ENCODE peak calls at places on chromosomes 13 and 19, in six cellular contexts. U, V, R, Y, O and W are unnamed samples.

GRCh38 chr19:14383556-14383897 is 2.3 kb downstream of the ADGRE5 start:
- DNase-seq in U (no peak), V (no peak), R (no peak), Y (no peak), O (peak), W (no peak)

GRCh38 chr13:112888238-112889111 is 80.5 kb upstream of the MCF2L start:
- DNase-seq in U (no peak), V (no peak), R (no peak), Y (peak), O (no peak), W (peak)

GRCh38 chr13:86563308-86563707 is 764.1 kb upstream of the SLITRK6 start:
- DNase-seq in U (no peak), V (no peak), R (no peak), Y (no peak), O (peak), W (no peak)

GRCh38 chr13:49022472-49023144 is 46.9 kb downstream of the FNDC3A start:
- DNase-seq in U (no peak), V (peak), R (no peak), Y (no peak), O (peak), W (no peak)

GRCh38 chr13:37313383-37313782 is 207.9 kb upstream of the CSNK1A1L start:
- DNase-seq in U (no peak), V (no peak), R (no peak), Y (no peak), O (peak), W (no peak)

GRCh38 chr19:12828494-12828893 is 5.9 kb downstream of the RTBDN start:
- DNase-seq in U (no peak), V (peak), R (no peak), Y (no peak), O (peak), W (no peak)

GRCh38 chr13:25692156-25692555 is 320.4 kb downstream of the ATP8A2 start:
- DNase-seq in U (no peak), V (no peak), R (no peak), Y (no peak), O (no peak), W (no peak)

GRCh38 chr19:49884109-49884508 is 6.6 kb downstream of the TBC1D17 start:
- DNase-seq in U (no peak), V (no peak), R (no peak), Y (peak), O (no peak), W (no peak)

GRCh38 chr13:31261241-31261640 is 61.5 kb downstream of the B3GLCT start:
- DNase-seq in U (no peak), V (no peak), R (no peak), Y (no peak), O (no peak), W (no peak)

GRCh38 chr13:91126806-91127205 is 220.7 kb upstream of the MIR17HG start:
- DNase-seq in U (no peak), V (no peak), R (no peak), Y (no peak), O (no peak), W (no peak)

GRCh38 chr19:8512115-8512967 is 1.6 kb downstream of the ZNF414 start:
- DNase-seq in U (no peak), V (peak), R (no peak), Y (no peak), O (no peak), W (no peak)

GRCh38 chr13:93655132-93655531 is 428.5 kb downstream of the GPC6 start:
- DNase-seq in U (no peak), V (no peak), R (no peak), Y (no peak), O (no peak), W (no peak)

DNA sequence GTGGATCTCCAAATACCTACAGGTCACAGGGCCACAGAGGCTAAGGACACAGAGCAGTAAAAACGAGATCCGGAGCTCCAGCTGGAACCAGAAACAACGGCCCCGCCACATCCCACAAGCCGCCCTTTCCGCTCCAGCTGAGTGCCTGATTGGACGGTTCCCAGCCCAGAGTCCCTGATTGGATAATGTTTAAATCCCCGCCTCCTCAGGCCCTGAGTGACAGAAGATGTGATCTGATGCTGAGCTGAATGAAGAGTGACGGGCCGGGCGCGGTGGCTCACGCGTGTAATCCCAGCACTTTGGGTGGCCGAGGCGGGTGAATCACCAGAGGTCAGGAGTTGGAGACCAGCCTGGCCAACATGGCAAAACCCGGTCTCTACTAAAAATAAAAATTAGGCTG is at the start of gene ZNF99:
- DNase-seq in U (no peak), V (no peak), R (peak), Y (peak), O (no peak), W (no peak)
- H3K4me3 ChIP-seq in U (no peak), V (no peak), R (peak), Y (peak), O (no peak), W (peak)

DNA sequence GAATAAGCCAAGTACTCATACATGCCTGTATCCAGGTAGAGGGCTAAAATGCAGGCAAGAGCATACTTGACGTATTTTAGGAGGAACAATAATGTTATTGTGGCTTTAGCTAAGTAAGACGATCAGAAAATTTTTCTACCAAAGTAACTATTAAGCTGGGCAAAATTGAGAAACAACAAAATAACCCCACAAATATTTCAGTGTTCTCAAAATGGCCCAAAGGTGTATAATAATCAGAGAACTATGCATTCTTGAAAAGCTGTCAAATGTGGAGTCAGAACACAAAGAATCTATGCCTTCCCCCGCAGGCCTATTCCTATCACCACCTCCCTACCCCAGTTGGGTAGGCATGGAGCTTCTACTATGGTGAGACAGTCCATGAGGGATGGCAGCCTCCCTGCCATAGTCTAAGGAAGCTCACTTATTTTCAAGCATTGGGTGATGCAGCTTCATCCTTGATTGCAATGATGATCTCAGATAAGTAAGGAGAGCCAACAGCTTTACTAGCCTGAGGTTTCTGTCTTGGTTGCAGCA is 1132.5 kb upstream of the SPRY2 start:
- DNase-seq in U (no peak), V (no peak), R (no peak), Y (no peak), O (no peak), W (no peak)
- H3K27ac ChIP-seq in U (no peak), V (no peak), R (no peak), Y (no peak), O (no peak), W (no peak)

DNA sequence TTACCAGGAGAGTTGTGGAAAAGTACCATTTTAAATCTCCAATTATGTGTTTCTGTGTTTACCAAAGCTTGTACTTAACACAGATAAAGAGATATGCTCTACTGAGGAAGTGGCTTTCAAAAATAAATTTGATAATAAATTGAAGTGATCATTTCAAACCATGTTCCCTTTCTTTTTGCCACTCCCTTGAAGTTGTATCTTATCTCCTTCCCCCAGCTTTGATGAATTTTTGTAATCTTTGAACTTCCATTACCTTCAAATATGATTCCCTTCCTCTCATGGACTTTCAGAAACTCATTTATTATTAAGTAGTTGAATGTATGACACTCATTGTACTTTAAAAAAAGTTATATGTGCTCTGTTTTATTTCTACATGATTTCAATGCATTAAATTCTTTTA is 251.1 kb upstream of the SPRY2 start:
- DNase-seq in U (no peak), V (no peak), R (no peak), Y (no peak), O (no peak), W (no peak)
- H3K4me3 ChIP-seq in U (no peak), V (no peak), R (no peak), Y (no peak), O (no peak), W (no peak)

GRCh38 chr13:53042897-53043296 is 14.3 kb downstream of the OLFM4 start:
- DNase-seq in U (no peak), V (no peak), R (no peak), Y (no peak), O (no peak), W (no peak)
- H3K27ac ChIP-seq in U (no peak), V (no peak), R (no peak), Y (no peak), O (no peak), W (no peak)

GRCh38 chr19:44758596-44758995 is 10.1 kb downstream of the BCL3 start:
- DNase-seq in U (no peak), V (no peak), R (no peak), Y (no peak), O (no peak), W (no peak)
- H3K4me3 ChIP-seq in U (no peak), V (no peak), R (peak), Y (peak), O (peak), W (peak)

GRCh38 chr13:67048793-67049150 is 181.4 kb downstream of the PCDH9 start:
- DNase-seq in U (no peak), V (no peak), R (no peak), Y (no peak), O (peak), W (no peak)
- H3K27ac ChIP-seq in U (no peak), V (no peak), R (no peak), Y (no peak), O (no peak), W (no peak)

DNA sequence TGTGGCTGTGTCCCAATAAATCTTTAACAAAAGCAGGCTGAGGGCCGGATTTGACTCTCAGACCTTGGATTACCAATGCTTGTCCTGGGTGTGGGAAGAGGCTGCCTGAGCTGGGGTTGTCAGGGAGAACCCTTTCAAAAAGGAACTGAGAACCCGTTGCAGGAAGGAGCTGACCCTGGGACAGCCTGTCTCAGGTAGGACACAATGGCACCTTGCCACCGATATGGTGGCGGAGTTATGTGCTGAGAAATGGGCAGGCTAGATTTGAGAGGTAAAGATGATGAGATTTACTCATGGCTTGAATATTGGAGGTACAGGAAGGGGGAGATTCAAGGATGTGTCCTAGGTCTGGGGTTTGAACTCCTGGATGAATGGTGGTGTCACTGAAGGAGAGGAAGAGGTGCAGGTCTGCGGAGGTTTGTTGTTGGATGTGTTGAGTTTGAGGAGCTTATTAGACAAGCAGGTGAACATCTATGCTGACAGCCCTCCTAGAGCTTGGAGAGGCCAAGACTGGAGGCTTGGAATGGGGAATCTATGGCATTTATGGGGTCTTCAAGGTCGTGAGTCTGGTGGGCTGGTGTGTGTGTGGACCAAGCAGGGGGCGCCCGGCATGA is 7.2 kb downstream of the PLEKHF1 start:
- DNase-seq in U (no peak), V (no peak), R (no peak), Y (no peak), O (no peak), W (no peak)
- H3K4me3 ChIP-seq in U (peak), V (no peak), R (no peak), Y (peak), O (no peak), W (no peak)

GRCh38 chr13:33351324-33351723 is 65.8 kb upstream of the STARD13 start:
- DNase-seq in U (no peak), V (no peak), R (no peak), Y (no peak), O (peak), W (no peak)

GRCh38 chr13:33353646-33354045 is 68.1 kb upstream of the STARD13 start:
- DNase-seq in U (no peak), V (no peak), R (no peak), Y (no peak), O (no peak), W (no peak)

GRCh38 chr13:33352520-33352919 is 67.0 kb upstream of the STARD13 start:
- DNase-seq in U (no peak), V (no peak), R (no peak), Y (peak), O (no peak), W (no peak)

GRCh38 chr13:33352023-33352422 is 66.5 kb upstream of the STARD13 start:
- DNase-seq in U (no peak), V (no peak), R (no peak), Y (no peak), O (no peak), W (no peak)

GRCh38 chr13:33353210-33353609 is 67.7 kb upstream of the STARD13 start:
- DNase-seq in U (no peak), V (no peak), R (peak), Y (peak), O (no peak), W (peak)
- H3K27ac ChIP-seq in U (no peak), V (no peak), R (peak), Y (peak), O (no peak), W (peak)